ENCODE peak calls at places on chromosomes 3 and 15, in four cellular contexts. O, X, J and S are unnamed samples.

GRCh38 chr3:15636028-15636709 is 34.6 kb downstream of the BTD start:
- DNase-seq in O (no peak), X (no peak), J (no peak), S (no peak)

GRCh38 chr3:16378920-16379319 is 113.9 kb downstream of the OXNAD1 start:
- DNase-seq in O (no peak), X (no peak), J (no peak), S (no peak)

GRCh38 chr3:4741404-4742307 is 237.6 kb upstream of the BHLHE40 start:
- DNase-seq in O (no peak), X (no peak), J (no peak), S (peak)

GRCh38 chr3:143302638-143303171 is 183.1 kb downstream of the CHST2 start:
- DNase-seq in O (no peak), X (no peak), J (no peak), S (no peak)

GRCh38 chr3:9404680-9405079 is 7.3 kb downstream of the SETD5 start:
- DNase-seq in O (peak), X (no peak), J (no peak), S (peak)

GRCh38 chr15:58546635-58547627 is 115.1 kb downstream of the LIPC start:
- DNase-seq in O (peak), X (no peak), J (no peak), S (peak)

GRCh38 chr3:184615396-184615795 is 53.8 kb downstream of the EPHB3 start:
- DNase-seq in O (no peak), X (no peak), J (no peak), S (no peak)

GRCh38 chr3:99645277-99646106 is 7.1 kb downstream of the COL8A1 start:
- DNase-seq in O (peak), X (peak), J (no peak), S (peak)

GRCh38 chr3:10738688-10739372 is 77.2 kb upstream of the SLC6A11 start:
- DNase-seq in O (peak), X (peak), J (no peak), S (peak)

GRCh38 chr15:63858448-63858847 is 24.7 kb upstream of the HERC1 start:
- DNase-seq in O (no peak), X (no peak), J (no peak), S (no peak)

GRCh38 chr15:40906947-40907802 is 12.9 kb downstream of the VPS18 start:
- DNase-seq in O (peak), X (no peak), J (no peak), S (peak)

GRCh38 chr15:68691667-68692066 is 112.9 kb downstream of the CORO2B start:
- DNase-seq in O (peak), X (no peak), J (no peak), S (no peak)

GRCh38 chr3:177317247-177317646 is 120.0 kb upstream of the TBL1XR1 start:
- DNase-seq in O (no peak), X (no peak), J (no peak), S (no peak)

GRCh38 chr15:39756806-39757522 is 25.7 kb downstream of the FSIP1 start:
- DNase-seq in O (no peak), X (no peak), J (no peak), S (peak)

GRCh38 chr3:56980798-56981390 is 79.6 kb upstream of the SPATA12 start:
- DNase-seq in O (no peak), X (no peak), J (no peak), S (no peak)

GRCh38 chr3:12549971-12550760 is 4.9 kb upstream of the MKRN2OS start:
- DNase-seq in O (no peak), X (no peak), J (no peak), S (no peak)

GRCh38 chr3:111904376-111905241 is 45.5 kb downstream of the PHLDB2 start:
- DNase-seq in O (no peak), X (no peak), J (no peak), S (no peak)

GRCh38 chr15:56919708-56920637 is 1.5 kb downstream of the TCF12 start:
- DNase-seq in O (no peak), X (peak), J (no peak), S (no peak)

GRCh38 chr15:55282284-55282833 is 7.3 kb downstream of the RAB27A start:
- DNase-seq in O (peak), X (no peak), J (no peak), S (peak)

GRCh38 chr3:21798689-21799088 is 47.7 kb upstream of the ZNF385D start:
- DNase-seq in O (no peak), X (no peak), J (no peak), S (no peak)

GRCh38 chr3:188950832-188951489 is 220.8 kb upstream of the TPRG1 start:
- DNase-seq in O (no peak), X (no peak), J (no peak), S (peak)

GRCh38 chr3:50675179-50676030 is 678 bp downstream of the DOCK3 start:
- DNase-seq in O (peak), X (peak), J (no peak), S (peak)

GRCh38 chr3:185744997-185745843 is 79.6 kb downstream of the IGF2BP2 start:
- DNase-seq in O (no peak), X (no peak), J (peak), S (no peak)

DNA sequence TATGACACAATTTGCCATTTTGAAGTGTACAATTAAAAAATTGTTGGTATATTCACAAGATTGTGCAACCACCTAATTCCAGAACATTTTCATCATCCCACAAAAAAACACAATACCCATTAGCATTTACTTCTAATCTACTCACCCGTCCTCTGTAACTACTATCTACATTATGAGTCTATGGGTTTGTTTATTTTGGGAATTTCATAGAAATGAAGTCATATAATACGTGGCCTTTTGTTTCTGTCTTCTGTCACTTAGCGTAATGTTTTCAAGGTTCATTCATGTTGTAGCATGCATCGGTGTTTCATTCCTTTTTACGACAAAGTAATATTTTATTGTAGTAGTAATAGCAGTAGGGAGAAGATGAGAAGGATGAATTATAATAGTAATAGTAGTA is 55.2 kb upstream of the CNTN6 start:
- DNase-seq in O (no peak), X (no peak), J (no peak), S (no peak)
- TF ChIP-seq USF1 in O (no peak), X (no peak), J (no peak), S (no peak)

DNA sequence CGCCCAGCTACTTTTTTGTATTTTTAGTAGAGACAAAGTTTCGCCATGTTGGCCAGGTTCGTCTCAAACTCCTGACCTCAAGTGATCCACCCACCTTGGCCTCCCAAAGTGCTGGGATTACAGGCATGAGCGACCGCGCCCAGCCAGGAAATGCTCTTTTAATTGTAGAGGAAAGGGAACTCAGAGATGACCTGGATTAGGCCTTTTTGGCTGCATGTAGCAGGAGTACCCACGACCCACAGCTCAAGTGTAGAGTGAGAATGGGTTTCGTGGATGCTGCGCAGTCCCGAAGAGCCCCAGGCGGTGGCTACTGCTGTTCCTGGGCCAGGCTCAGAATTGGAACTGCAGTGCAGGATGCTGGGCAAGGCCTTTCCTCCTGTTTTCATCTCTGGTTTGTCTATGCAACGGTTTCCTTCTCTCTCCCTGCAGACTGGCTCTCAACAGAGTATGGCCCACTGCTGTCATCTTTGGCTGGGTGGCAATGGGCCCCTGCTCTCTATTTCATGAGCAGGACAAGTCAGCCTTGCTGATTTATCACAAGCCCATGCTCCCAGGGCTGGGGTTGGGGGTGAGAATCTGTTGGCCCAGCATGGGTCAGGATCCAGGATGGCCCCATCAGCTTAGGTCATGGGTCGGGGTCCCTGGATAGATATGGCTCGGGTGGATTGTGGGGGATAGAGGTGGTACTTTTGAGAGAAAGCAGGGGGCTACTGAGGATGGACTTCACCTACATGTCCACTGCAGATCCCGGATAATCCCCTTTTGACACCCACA is 51.2 kb downstream of the GASK1A start:
- DNase-seq in O (no peak), X (no peak), J (no peak), S (no peak)
- TF ChIP-seq USF1 in O (no peak), X (no peak), J (no peak), S (no peak)

GRCh38 chr3:45955017-45955647 is 11.9 kb downstream of the CXCR6 start:
- DNase-seq in O (peak), X (no peak), J (no peak), S (no peak)

GRCh38 chr3:45959201-45959600 is 15.9 kb downstream of the CXCR6 start:
- DNase-seq in O (no peak), X (no peak), J (no peak), S (no peak)

GRCh38 chr3:45958333-45958791 is 15.1 kb downstream of the CXCR6 start:
- DNase-seq in O (no peak), X (no peak), J (no peak), S (no peak)

GRCh38 chr3:45955706-45956105 is 12.4 kb downstream of the CXCR6 start:
- DNase-seq in O (no peak), X (no peak), J (no peak), S (no peak)

DNA sequence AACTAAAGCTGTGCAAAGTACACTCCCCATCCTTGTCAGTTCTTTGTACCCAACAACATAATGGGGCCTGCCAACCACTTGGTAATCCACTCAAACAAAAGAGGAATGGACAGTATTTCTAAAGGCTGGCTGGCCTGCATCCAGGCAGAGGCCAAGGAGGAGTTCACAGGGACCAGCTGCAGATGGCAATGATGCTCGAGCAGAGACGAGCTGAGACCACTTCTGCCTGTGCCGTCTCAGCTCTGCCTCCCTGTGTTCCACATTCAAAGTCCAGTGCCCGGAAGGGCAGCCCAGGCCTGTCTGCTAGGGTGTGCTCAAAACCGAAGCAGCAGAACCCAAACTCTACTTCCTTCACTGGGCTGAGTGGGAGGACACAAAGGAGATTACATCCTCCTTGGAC is 14.3 kb downstream of the CXCR6 start:
- DNase-seq in O (no peak), X (no peak), J (no peak), S (no peak)
- TF ChIP-seq USF1 in O (no peak), X (no peak), J (no peak), S (no peak)

DNA sequence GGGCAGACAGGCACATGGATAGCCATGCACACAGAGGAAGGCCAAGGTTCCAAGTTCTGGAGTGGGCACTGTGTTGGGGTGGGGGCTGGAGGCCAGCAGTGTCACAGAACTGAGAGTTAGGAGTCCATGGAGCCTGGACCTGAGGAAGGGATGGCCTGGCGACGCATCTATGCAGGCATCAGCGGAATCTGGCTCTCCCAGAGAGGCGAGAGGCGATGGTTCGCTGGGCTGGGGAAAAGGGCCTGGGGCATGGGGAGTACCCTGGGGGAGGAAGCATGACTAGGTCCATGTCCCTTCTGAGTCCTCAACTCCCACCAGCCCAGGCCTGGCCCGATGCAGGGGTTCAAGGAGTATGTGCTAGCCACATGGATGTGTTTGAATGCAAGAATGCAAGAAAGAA is 192.8 kb upstream of the LINGO1 start:
- DNase-seq in O (no peak), X (peak), J (no peak), S (no peak)
- TF ChIP-seq USF1 in O (no peak), X (no peak), J (no peak), S (no peak)

DNA sequence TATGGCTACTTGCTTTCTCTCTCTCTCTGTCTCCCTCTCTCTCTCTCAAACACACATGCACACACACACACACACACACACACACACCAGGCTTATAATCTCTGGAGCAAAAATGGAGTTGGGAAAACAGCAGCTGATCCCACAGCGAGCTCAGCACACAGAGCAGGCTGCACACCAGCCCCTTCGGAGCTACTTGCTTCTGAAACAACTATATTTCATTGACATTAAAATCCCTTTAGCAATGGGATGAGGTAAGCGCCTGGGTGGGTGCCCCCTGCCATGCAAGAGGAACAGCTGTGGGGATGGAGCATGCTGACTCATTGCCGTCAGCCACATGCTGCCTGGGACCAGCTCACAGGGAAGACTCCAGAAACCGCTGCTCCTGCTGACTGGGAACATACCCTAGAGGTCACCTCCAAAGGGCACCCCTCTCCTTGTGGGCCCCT is 45.7 kb downstream of the B3GNT5 start:
- DNase-seq in O (no peak), X (peak), J (no peak), S (peak)
- TF ChIP-seq USF1 in O (no peak), X (no peak), J (no peak), S (no peak)

DNA sequence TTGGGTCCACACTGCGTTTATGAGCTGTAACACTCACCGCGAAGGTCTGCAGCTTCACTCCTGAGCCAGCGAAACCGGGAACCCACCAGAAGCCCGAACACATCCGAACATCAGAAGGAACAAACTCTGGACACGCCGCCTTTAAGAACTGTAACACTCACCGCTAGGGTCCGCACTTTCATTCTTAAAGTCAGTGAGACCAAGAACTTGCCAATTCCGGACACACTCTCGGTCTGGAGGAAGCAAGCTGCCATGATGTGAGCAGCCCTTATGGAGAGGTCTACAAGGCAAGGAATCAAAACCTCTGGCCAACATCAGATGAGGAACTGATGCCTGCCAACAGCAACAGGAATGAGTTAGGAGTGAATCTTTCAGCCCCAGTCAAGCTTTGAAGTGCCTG is 62.9 kb downstream of the SLC28A2 start:
- DNase-seq in O (no peak), X (peak), J (no peak), S (peak)
- TF ChIP-seq USF1 in O (no peak), X (no peak), J (no peak), S (no peak)

GRCh38 chr15:32030795-32031194 is 480 bp downstream of the CHRNA7 start:
- DNase-seq in O (peak), X (peak), J (no peak), S (no peak)
- TF ChIP-seq USF1 in O (no peak), X (no peak), J (no peak), S (no peak)

GRCh38 chr15:74982183-74982582 is 13.2 kb upstream of the SCAMP5 start:
- DNase-seq in O (no peak), X (no peak), J (no peak), S (no peak)

GRCh38 chr15:74988007-74988800 is 7.2 kb upstream of the SCAMP5 start:
- DNase-seq in O (peak), X (peak), J (no peak), S (peak)

GRCh38 chr15:74978077-74978476 is 17.3 kb upstream of the SCAMP5 start:
- DNase-seq in O (no peak), X (no peak), J (no peak), S (no peak)

GRCh38 chr15:74978503-74978902 is 16.9 kb upstream of the SCAMP5 start:
- DNase-seq in O (no peak), X (no peak), J (no peak), S (no peak)

DNA sequence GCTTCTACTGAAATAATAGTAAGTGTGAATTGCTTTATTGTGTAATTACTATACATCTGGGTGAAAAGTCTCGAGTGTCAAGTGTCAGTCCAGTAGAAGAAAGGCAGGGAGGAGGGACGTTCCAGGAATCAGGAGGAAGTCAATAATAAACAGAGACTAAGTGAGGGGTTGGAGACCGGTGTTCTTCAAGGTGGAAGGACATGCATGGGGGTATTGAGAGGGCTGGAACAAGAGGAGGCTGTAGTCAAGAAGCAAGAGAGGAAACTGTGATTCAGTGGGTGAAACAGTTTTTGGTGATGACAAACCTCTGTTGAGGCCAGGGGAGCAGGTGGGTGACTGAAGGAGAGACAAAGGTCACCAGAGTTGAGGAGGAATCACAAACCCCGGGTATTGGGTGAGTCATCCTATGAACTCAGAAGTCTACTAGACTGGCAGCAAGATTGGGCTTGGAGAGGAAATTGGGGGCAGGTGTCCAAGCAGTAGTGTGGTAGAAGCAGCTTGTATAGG is 11.6 kb upstream of the SCAMP5 start:
- DNase-seq in O (no peak), X (no peak), J (peak), S (no peak)
- TF ChIP-seq USF1 in O (no peak), X (no peak), J (no peak), S (no peak)